ENCODE peak calls at places on chromosomes 5 and 9, in ten cellular contexts. H is spleen; I is astrocyte of the spinal cord; B is CD8-positive, alpha-beta T cell; L is fibroblast of villous mesenchyme; R is ovary; A is GM10248; D is fibroblast of lung; S is GM13977; Q is AG04450. C is an unnamed sample.
A peak's percentile ranks its signal among the peaks of the same experiment; 100 is the strongest.

GRCh38 chr5:81370912-81371311 is 23.0 kb downstream of the ACOT12 start:
- DNase-seq in H (no peak), I (no peak), B (no peak), L (no peak), R (no peak), A (no peak), D (no peak), S (no peak), Q (no peak), C (no peak)

GRCh38 chr5:81297531-81297930 is 3.9 kb upstream of the ZCCHC9 start:
- DNase-seq in H (no peak), I (no peak), B (no peak), L (no peak), R (no peak), A (no peak), D (no peak), S (no peak), Q (no peak), C (no peak)

GRCh38 chr9:131500377-131500776 is 2.3 kb upstream of the POMT1 start:
- DNase-seq in H (no peak), I (no peak), B (peak; percentile 83), L (no peak), R (no peak), A (no peak), D (no peak), S (no peak), Q (no peak), C (no peak)

GRCh38 chr5:134958755-134959154 is 9.0 kb upstream of the CATSPER3 start:
- DNase-seq in H (no peak), I (no peak), B (no peak), L (peak; percentile 15), R (no peak), A (no peak), D (no peak), S (no peak), Q (no peak), C (no peak)

GRCh38 chr5:136018814-136019777 is 9.7 kb upstream of the TGFBI start:
- DNase-seq in H (no peak), I (peak; percentile 98), B (no peak), L (peak; percentile 100), R (peak; percentile 47), A (no peak), D (peak; percentile 98), S (no peak), Q (peak; percentile 97), C (peak; percentile 97)

GRCh38 chr5:149618581-149619248 is 37.4 kb downstream of the ARHGEF37 start:
- DNase-seq in H (no peak), I (peak; percentile 73), B (no peak), L (peak; percentile 72), R (no peak), A (peak; percentile 70), D (peak; percentile 72), S (peak; percentile 65), Q (peak; percentile 24), C (no peak)

GRCh38 chr5:148740966-148741742 is 85.3 kb upstream of the ADRB2 start:
- DNase-seq in H (no peak), I (peak; percentile 79), B (no peak), L (peak; percentile 75), R (no peak), A (peak; percentile 38), D (peak; percentile 86), S (peak; percentile 25), Q (peak; percentile 72), C (peak; percentile 69)

GRCh38 chr5:17359451-17359965 is 138.5 kb upstream of the TAF11L2 start:
- DNase-seq in H (no peak), I (peak; percentile 69), B (no peak), L (peak; percentile 100), R (no peak), A (no peak), D (peak; percentile 43), S (no peak), Q (no peak), C (peak; percentile 93)

GRCh38 chr5:167049043-167049663 is 1242.3 kb upstream of the WWC1 start:
- DNase-seq in H (no peak), I (peak; percentile 53), B (no peak), L (peak; percentile 44), R (no peak), A (peak; percentile 11), D (peak; percentile 70), S (peak; percentile 15), Q (no peak), C (no peak)

GRCh38 chr5:167049771-167050567 is 1241.5 kb upstream of the WWC1 start:
- DNase-seq in H (no peak), I (no peak), B (no peak), L (no peak), R (no peak), A (no peak), D (no peak), S (no peak), Q (no peak), C (no peak)

GRCh38 chr5:167051369-167051768 is 1240.1 kb upstream of the WWC1 start:
- DNase-seq in H (no peak), I (no peak), B (no peak), L (no peak), R (no peak), A (no peak), D (no peak), S (no peak), Q (no peak), C (no peak)

DNA sequence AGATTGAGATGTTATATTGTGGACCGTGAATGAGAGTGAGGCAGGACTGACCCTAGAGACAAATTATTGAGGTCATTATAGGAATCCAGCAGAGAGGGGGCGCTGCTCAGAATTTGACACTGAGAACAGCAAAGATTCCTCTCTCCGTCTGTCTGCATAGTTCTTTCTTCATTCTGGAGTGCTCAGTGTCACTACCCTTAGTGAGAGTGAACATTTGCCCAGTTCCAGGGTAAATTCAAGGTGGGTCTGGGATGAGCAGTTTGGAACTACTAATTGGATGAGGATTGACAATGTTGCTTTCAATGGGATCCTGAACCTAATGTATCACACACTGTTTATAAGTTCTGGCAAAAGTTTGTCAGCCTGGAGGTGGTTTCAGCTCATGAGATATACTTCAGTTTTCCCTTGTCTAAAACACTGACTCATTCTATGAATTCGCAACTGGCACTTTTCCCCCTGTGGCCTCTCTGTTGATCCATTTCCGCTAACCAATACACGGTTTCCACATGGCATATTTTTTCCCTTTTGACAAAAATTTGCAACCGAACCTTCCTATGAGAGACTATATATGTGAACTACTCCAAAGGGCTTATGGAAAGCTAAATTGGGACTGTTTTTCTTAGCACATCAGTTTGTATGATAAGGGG is 1240.8 kb upstream of the WWC1 start:
- DNase-seq in H (no peak), I (no peak), B (no peak), L (peak; percentile 3), R (no peak), A (no peak), D (peak; percentile 79), S (no peak), Q (no peak), C (no peak)
- TF ChIP-seq CTCF in H (no peak), I (no peak), B (no peak), L (no peak), R (no peak), A (no peak), D (no peak), S (no peak), Q (no peak), C (no peak)

DNA sequence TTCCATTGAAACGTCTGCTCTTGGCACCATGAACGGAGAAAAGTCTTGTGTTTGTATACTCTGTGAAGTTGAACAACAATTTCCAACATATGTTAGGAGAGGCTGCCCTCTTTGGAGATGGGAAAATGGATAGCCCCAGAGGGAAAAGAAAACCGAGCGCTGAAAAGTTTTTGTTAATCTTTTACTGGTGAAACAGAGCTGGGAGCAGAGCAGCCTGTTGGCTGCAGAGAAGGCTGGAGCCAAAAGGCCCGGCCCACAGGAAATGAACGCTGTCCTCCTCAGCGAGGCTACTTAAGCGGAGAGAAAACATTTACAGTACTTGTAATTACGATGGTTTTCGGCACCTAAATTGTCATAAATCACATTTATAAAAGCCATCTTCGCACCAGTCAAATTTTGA is 129.8 kb upstream of the CNTLN start:
- DNase-seq in H (no peak), I (peak; percentile 77), B (no peak), L (peak; percentile 85), R (peak; percentile 56), A (no peak), D (peak; percentile 87), S (no peak), Q (peak; percentile 51), C (no peak)
- TF ChIP-seq CTCF in H (no peak), I (no peak), B (no peak), L (no peak), R (no peak), A (no peak), D (no peak), S (no peak), Q (no peak), C (peak; percentile 10)

DNA sequence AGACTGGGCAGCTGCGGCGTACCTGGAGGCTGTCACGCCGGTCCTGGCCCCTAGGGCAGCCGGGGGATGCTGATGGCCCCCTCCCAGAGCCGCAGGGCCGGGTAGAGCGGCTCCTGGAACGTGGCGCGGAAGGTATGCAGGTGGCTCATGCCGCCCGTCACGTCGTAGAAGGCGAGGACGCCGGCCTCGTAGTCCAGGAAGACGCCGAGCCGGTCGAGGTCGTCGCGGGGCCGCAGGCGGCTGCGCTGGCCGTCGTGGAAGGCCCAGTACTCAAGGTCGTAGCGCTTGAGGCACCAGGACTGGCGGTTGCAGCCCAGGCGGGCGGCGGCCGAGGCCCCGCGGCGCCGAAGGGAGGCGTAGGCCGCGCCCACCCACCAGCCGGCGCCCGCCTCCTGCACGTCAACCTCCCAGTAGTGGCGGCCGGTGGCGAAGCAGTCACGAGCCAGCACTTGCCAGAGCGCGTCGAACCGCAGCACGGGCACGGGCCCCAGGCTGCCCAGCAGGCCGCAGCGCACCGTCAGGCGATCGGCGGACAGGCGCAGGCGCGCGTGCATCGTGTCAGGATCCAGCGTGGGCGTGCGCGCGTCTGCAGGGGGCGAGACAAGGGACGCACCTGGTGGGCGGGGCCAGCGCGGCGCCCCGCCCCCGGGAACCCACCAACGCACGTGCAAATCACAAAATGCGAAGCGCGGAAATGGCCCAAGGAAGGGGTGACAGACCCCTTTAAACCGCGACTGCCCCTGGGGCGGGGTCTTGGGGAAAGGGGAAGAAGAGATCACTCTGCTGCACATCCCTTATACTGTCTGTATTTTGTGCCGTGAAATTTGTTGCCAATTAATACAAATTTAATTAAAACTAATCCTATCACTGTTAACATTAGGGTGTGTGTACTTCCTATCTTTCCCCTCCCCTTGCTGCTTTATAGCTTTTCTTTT is 31.2 kb downstream of the NANS start:
- DNase-seq in H (peak; percentile 86), I (peak; percentile 55), B (peak; percentile 44), L (peak; percentile 49), R (peak; percentile 54), A (peak; percentile 53), D (peak; percentile 36), S (no peak), Q (no peak), C (no peak)
- TF ChIP-seq CTCF in H (no peak), I (no peak), B (no peak), L (no peak), R (no peak), A (no peak), D (no peak), S (no peak), Q (no peak), C (no peak)

GRCh38 chr5:75616961-75617660 is 5.9 kb downstream of the ANKDD1B start:
- DNase-seq in H (no peak), I (no peak), B (no peak), L (peak; percentile 76), R (no peak), A (no peak), D (no peak), S (no peak), Q (no peak), C (no peak)

GRCh38 chr5:75612211-75612579 is 942 bp downstream of the ANKDD1B start:
- DNase-seq in H (no peak), I (no peak), B (no peak), L (no peak), R (no peak), A (no peak), D (no peak), S (no peak), Q (no peak), C (no peak)

GRCh38 chr5:75611324-75612210 is at the start of gene ANKDD1B:
- DNase-seq in H (peak; percentile 78), I (peak; percentile 44), B (no peak), L (peak; percentile 69), R (peak; percentile 17), A (peak; percentile 32), D (peak; percentile 57), S (peak; percentile 43), Q (no peak), C (no peak)

GRCh38 chr5:75616286-75616810 is 5.1 kb downstream of the ANKDD1B start:
- DNase-seq in H (no peak), I (no peak), B (no peak), L (no peak), R (no peak), A (no peak), D (no peak), S (no peak), Q (no peak), C (no peak)

GRCh38 chr5:75614165-75614564 is 2.9 kb downstream of the ANKDD1B start:
- DNase-seq in H (no peak), I (no peak), B (no peak), L (no peak), R (no peak), A (no peak), D (no peak), S (no peak), Q (no peak), C (no peak)
- TF ChIP-seq CTCF in H (no peak), I (no peak), B (no peak), L (no peak), R (no peak), A (no peak), D (no peak), S (no peak), Q (no peak), C (no peak)

C was measured in AG09309.